ENCODE peak calls at places on chromosomes 6 and 20, in nine cellular contexts. Z is caudate nucleus, A is mammary epithelial cell, R is NCI-H2081, S is heart right ventricle, F is naive B cell, H is tibial nerve, N is AG20443, P is cardiac muscle cell. K is an unnamed sample.

GRCh38 chr20:41407617-41408016 is 41.0 kb upstream of the EMILIN3 start:
- DNase-seq in F (no peak), R (no peak), H (no peak), S (no peak), A (no peak), N (no peak), Z (no peak), P (peak; percentile 15), K (no peak)

GRCh38 chr6:11772109-11772830 is 6.3 kb downstream of the ADTRP start:
- DNase-seq in R (no peak), P (peak; percentile 86), N (peak; percentile 84), Z (no peak), A (peak; percentile 98), F (no peak), S (no peak), H (peak; percentile 48), K (peak; percentile 95)

GRCh38 chr20:22696759-22697158 is 112.4 kb upstream of the FOXA2 start:
- DNase-seq in H (no peak), R (no peak), F (no peak), N (no peak), A (no peak), S (no peak), P (no peak), Z (no peak), K (no peak)

GRCh38 chr20:4192378-4193048 is 177.2 kb upstream of the RNF24 start:
- DNase-seq in Z (no peak), A (peak; percentile 72), R (no peak), P (peak; percentile 80), F (no peak), N (no peak), S (no peak), H (no peak), K (peak; percentile 69)

GRCh38 chr20:64049060-64049886 is at the start of gene SOX18:
- DNase-seq in F (no peak), H (no peak), N (peak; percentile 55), A (no peak), S (peak; percentile 69), Z (no peak), R (no peak), P (peak; percentile 56), K (peak; percentile 31)

GRCh38 chr20:354298-354977 is 7.5 kb downstream of the NRSN2 start:
- DNase-seq in R (peak; percentile 71), N (peak; percentile 91), A (peak; percentile 56), Z (peak; percentile 71), H (peak; percentile 70), S (peak; percentile 72), P (peak; percentile 82), F (peak; percentile 81), K (peak; percentile 93)

GRCh38 chr20:1336699-1337387 is 7.9 kb upstream of the SDCBP2 start:
- DNase-seq in R (peak; percentile 28), Z (peak; percentile 8), P (peak; percentile 68), F (no peak), H (no peak), A (no peak), S (peak; percentile 90), N (peak; percentile 54), K (no peak)

GRCh38 chr6:6851059-6851658 is 256.6 kb upstream of the RREB1 start:
- DNase-seq in H (peak; percentile 49), P (peak; percentile 99), R (no peak), A (peak; percentile 76), S (peak; percentile 56), Z (no peak), N (peak; percentile 91), F (no peak), K (peak; percentile 99)

GRCh38 chr6:34021001-34021838 is 124.7 kb downstream of the GRM4 start:
- DNase-seq in N (no peak), P (no peak), H (no peak), F (no peak), A (no peak), S (no peak), R (peak; percentile 76), Z (no peak), K (no peak)

GRCh38 chr6:4358414-4359107 is 223.2 kb upstream of the ECI2 start:
- DNase-seq in N (peak; percentile 96), F (no peak), A (peak; percentile 100), Z (peak; percentile 66), R (no peak), H (peak; percentile 66), S (peak; percentile 91), P (peak; percentile 98), K (peak; percentile 100)

GRCh38 chr20:34979366-34980153 is 23.9 kb downstream of the MYH7B start:
- DNase-seq in S (peak; percentile 75), F (no peak), P (no peak), R (no peak), Z (no peak), N (no peak), H (no peak), A (no peak), K (no peak)

K was measured in PC-3.